ENCODE peak calls at places on chromosomes 6 and 20, in seven cellular contexts. H, J, P, Z, G, X and L are unnamed samples.

GRCh38 chr6:15500901-15501805 is 161.7 kb downstream of the DTNBP1 start:
- DNase-seq in H (no peak), J (no peak), P (no peak), Z (peak), G (no peak), X (no peak), L (no peak)

GRCh38 chr6:25301358-25301757 is 22.2 kb downstream of the CARMIL1 start:
- DNase-seq in H (no peak), J (no peak), P (no peak), Z (no peak), G (no peak), X (no peak), L (no peak)

GRCh38 chr20:51188941-51189340 is 166.0 kb upstream of the KCNG1 start:
- DNase-seq in H (no peak), J (no peak), P (no peak), Z (no peak), G (no peak), X (no peak), L (no peak)

GRCh38 chr6:31180500-31180899 is 10.0 kb upstream of the POU5F1 start:
- DNase-seq in H (peak), J (peak), P (peak), Z (no peak), G (no peak), X (peak), L (peak)

GRCh38 chr6:108348655-108349349 is 53.9 kb downstream of the AFG1L start:
- DNase-seq in H (no peak), J (no peak), P (no peak), Z (no peak), G (no peak), X (no peak), L (no peak)

GRCh38 chr6:158763440-158764187 is 55.6 kb downstream of the EZR start:
- DNase-seq in H (no peak), J (no peak), P (no peak), Z (no peak), G (no peak), X (no peak), L (no peak)

GRCh38 chr20:24694727-24695528 is 225.5 kb downstream of the SYNDIG1 start:
- DNase-seq in H (no peak), J (no peak), P (no peak), Z (no peak), G (no peak), X (no peak), L (no peak)

GRCh38 chr6:169250660-169251059 is 3.0 kb downstream of the THBS2 start:
- DNase-seq in H (peak), J (peak), P (no peak), Z (no peak), G (peak), X (peak), L (peak)

GRCh38 chr20:13028001-13028400 is 19.2 kb downstream of the SPTLC3 start:
- DNase-seq in H (peak), J (peak), P (no peak), Z (no peak), G (no peak), X (no peak), L (no peak)

GRCh38 chr20:63499333-63499969 is 568 bp upstream of the EEF1A2 start:
- DNase-seq in H (no peak), J (no peak), P (no peak), Z (no peak), G (no peak), X (no peak), L (peak)

GRCh38 chr6:85436939-85437495 is 12.9 kb upstream of the NT5E start:
- DNase-seq in H (no peak), J (no peak), P (no peak), Z (no peak), G (no peak), X (no peak), L (no peak)

GRCh38 chr20:61765871-61766654 is 299.6 kb downstream of the TAF4 start:
- DNase-seq in H (no peak), J (no peak), P (no peak), Z (no peak), G (no peak), X (no peak), L (peak)

GRCh38 chr6:54864272-54864671 is 17.7 kb downstream of the FAM83B start:
- DNase-seq in H (no peak), J (no peak), P (no peak), Z (no peak), G (no peak), X (no peak), L (no peak)

GRCh38 chr20:35304956-35305355 is 12.7 kb upstream of the FAM83C start:
- DNase-seq in H (no peak), J (no peak), P (no peak), Z (no peak), G (no peak), X (no peak), L (no peak)

GRCh38 chr20:19096847-19097246 is 115.6 kb upstream of the SLC24A3 start:
- DNase-seq in H (no peak), J (no peak), P (no peak), Z (no peak), G (no peak), X (no peak), L (no peak)

GRCh38 chr6:24991748-24992467 is 56.1 kb upstream of the RIPOR2 start:
- DNase-seq in H (peak), J (no peak), P (peak), Z (peak), G (no peak), X (no peak), L (peak)

GRCh38 chr20:371755-372542 is 8.6 kb upstream of the TRIB3 start:
- DNase-seq in H (peak), J (peak), P (no peak), Z (no peak), G (no peak), X (peak), L (peak)

DNA sequence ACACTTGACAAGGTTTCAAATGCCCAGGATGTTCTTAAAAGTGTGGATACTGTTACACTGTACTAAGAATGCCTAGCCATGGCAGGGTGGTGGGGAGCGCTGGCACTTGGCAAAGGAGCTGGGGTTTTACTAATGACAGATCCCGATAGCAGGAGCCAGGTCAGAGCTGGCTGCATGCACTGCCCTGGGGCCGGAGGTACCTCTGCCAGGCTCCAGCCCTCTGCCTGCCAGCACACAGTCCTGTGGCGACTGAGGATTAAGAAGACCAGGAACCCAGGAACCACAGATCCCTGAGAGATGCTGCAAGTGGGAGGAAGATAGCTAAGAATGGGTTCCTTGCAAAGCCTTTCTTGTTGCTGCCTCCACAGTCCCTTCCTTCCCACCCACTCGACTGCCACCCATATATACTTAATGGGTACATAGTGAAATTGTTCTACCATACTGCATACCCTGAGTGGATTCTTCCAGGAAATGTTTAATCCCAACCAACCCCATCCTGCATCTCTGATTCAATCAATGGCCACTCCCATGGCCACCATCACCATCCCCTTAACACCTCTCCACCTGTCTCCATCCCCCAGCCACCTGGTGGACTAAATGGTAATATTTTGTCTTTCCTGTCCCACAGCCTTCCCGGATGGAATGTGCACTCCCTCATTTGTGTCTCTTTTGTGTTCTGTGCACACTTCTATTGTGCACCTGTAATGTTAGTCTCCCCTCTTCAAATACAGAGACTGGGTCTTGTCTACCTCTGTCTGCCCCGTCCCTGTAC is 260.0 kb downstream of the ALDH8A1 start:
- DNase-seq in H (no peak), J (no peak), P (no peak), Z (no peak), G (no peak), X (no peak), L (no peak)
- TF ChIP-seq CTCF in H (no peak), J (no peak), P (no peak), Z (no peak), G (no peak), X (no peak), L (no peak)

GRCh38 chr6:104698979-104699378 is 160.7 kb downstream of the HACE1 start:
- DNase-seq in H (no peak), J (no peak), P (no peak), Z (no peak), G (no peak), X (no peak), L (no peak)
- TF ChIP-seq CTCF in H (no peak), J (no peak), P (peak), Z (no peak), G (no peak), X (no peak), L (no peak)

DNA sequence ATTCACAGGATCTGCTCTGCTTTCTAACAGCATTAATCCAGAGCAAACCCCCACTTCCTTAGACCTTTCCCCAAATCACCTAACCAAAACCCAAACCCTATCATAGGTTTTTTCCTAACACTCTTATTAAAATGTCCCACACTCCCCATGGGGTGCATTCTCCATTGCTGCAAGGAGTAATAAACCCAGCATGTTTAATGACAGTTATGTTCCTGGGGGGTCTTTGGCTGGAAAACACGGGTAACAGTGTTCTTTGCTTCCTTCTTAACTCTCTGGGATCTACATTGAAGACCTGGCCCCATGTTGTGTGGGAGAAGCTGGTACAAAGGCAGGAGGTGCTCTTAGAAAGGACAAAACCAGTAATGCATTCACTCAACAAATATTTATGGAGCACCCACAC is 16.1 kb downstream of the TRIM31 start:
- DNase-seq in H (no peak), J (no peak), P (no peak), Z (no peak), G (no peak), X (no peak), L (no peak)
- TF ChIP-seq CTCF in H (no peak), J (no peak), P (no peak), Z (no peak), G (no peak), X (no peak), L (no peak)

DNA sequence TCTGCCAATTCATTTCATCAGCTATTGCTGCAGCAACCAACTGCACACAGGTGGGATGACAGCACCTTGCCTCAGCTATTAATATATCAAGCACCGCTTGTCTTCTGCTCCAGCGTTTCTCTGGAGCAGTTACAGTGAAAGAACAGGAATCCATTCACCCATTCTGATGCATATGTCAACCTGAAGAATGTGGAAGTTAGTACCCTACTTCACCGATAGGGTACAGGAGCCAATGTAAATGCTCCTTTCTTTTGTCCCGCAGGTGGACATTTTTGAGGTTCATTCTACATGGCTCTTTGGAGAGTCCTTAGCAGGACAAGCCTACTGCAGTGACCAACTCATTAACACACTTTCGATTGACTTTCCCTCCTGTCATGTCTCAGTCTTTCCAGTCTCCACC is 139.9 kb upstream of the PRND start:
- DNase-seq in H (no peak), J (no peak), P (no peak), Z (no peak), G (no peak), X (no peak), L (no peak)
- TF ChIP-seq CTCF in H (no peak), J (peak), P (no peak), Z (peak), G (no peak), X (no peak), L (no peak)

GRCh38 chr6:33001685-33002084 is 7.7 kb downstream of the HLA-DOA start:
- DNase-seq in H (no peak), J (no peak), P (no peak), Z (no peak), G (no peak), X (no peak), L (no peak)

GRCh38 chr6:33004940-33005339 is 4.5 kb downstream of the HLA-DOA start:
- DNase-seq in H (no peak), J (no peak), P (no peak), Z (no peak), G (no peak), X (no peak), L (no peak)

GRCh38 chr6:32995448-32995847 is 13.9 kb downstream of the HLA-DOA start:
- DNase-seq in H (no peak), J (no peak), P (no peak), Z (no peak), G (no peak), X (no peak), L (no peak)

DNA sequence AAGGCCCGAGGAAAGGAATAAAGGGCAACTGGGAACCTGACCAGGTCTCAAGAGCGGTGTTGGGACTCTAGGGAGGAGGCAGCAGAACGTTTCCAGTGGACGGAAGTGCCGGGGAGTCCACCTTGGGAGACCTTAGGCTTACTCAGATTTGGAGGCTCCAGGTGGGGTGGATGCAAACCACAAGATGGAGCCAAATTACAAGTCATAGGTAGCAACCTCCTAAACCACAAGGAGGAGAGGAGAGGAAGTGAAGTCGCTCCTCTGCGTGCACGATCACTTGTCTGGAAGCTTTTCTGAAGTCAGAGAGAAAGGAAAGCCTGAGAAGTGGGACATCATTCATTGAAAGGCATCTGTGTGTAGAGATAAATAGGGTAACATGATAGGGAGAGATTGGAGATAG is 9.3 kb downstream of the HLA-DOA start:
- DNase-seq in H (peak), J (no peak), P (peak), Z (no peak), G (no peak), X (no peak), L (peak)
- TF ChIP-seq CTCF in H (peak), J (no peak), P (peak), Z (no peak), G (peak), X (no peak), L (peak)

DNA sequence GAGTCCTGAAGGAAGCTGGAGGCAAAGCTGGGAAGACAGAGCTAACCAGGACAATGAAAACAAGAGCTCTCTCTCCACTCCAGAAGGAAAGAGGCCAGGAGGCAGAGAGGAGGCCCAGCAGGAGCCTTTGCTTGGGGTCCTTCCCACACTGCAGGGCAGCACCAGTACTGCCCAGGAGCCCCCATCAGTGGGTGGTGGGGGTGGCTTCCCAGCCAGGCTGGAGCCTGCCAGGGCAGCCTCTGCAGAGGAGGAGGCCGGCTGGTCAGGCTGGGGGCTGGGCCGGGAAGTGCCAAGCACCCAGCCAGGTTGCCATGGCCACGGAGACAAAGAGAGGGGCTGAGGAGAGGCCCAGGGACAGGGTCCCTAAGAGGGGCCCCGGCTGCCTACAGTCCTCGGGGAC is 33.4 kb downstream of the PREX1 start:
- DNase-seq in H (no peak), J (no peak), P (no peak), Z (peak), G (no peak), X (no peak), L (no peak)
- TF ChIP-seq CTCF in H (no peak), J (no peak), P (no peak), Z (no peak), G (no peak), X (no peak), L (no peak)

GRCh38 chr20:31721408-31722332 is 998 bp downstream of the BCL2L1 start:
- DNase-seq in H (no peak), J (no peak), P (peak), Z (no peak), G (no peak), X (no peak), L (no peak)

GRCh38 chr20:31720486-31721407 is 1.9 kb downstream of the BCL2L1 start:
- DNase-seq in H (no peak), J (no peak), P (peak), Z (no peak), G (no peak), X (no peak), L (no peak)

GRCh38 chr20:31719644-31720485 is 2.8 kb downstream of the BCL2L1 start:
- DNase-seq in H (peak), J (no peak), P (no peak), Z (peak), G (peak), X (no peak), L (peak)

GRCh38 chr20:31722388-31723281 is at the start of gene BCL2L1:
- DNase-seq in H (peak), J (peak), P (peak), Z (peak), G (no peak), X (peak), L (peak)

GRCh38 chr20:31723282-31724078 is 812 bp upstream of the BCL2L1 start:
- DNase-seq in H (peak), J (peak), P (peak), Z (peak), G (peak), X (peak), L (peak)
- TF ChIP-seq CTCF in H (peak), J (peak), P (peak), Z (peak), G (peak), X (peak), L (peak)

DNA sequence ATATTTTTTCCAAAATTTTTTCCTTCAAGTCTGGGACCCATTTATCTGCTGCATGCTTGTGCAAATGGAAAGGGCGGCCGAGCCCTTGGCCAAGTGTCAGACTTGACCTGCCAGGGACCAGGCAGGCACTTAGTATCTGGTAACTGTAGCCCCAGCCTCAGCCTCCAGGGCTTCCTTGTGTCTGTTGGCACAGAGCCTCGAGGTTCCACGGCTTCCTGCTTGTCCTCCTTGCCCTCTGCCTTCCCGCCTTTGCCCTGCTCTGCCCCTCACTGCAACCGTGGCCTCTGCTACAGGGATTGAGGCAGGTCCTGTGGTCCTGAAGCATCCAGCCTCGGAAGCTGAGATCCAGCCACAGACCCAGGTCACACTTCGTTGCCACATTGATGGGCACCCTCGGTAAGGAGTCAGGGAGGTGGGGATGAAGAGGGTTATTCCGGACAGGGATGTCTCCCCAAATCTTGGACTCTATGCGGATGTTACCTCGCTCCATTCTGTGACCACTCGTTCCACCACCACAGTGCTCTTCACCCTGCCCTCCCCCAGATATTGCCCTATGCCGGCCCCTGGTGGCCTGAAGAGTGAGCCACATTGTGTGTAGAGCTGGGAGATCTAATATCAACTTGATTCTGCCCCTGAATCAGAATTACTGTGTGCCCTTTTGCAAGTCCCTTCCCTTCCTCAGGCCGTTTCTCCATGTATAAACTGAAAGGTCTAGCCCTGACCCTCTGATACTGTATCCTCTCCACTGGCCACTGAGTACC is 41.5 kb upstream of the SRF start:
- DNase-seq in H (peak), J (peak), P (peak), Z (peak), G (no peak), X (peak), L (peak)
- TF ChIP-seq CTCF in H (peak), J (peak), P (no peak), Z (peak), G (peak), X (peak), L (peak)

GRCh38 chr6:151670116-151670515 is 137.4 kb upstream of the ESR1 start:
- DNase-seq in H (no peak), J (no peak), P (no peak), Z (no peak), G (no peak), X (no peak), L (no peak)

GRCh38 chr6:151669208-151669560 is 138.3 kb upstream of the ESR1 start:
- DNase-seq in H (no peak), J (no peak), P (no peak), Z (no peak), G (no peak), X (no peak), L (no peak)

GRCh38 chr6:151666526-151666925 is 141.0 kb upstream of the ESR1 start:
- DNase-seq in H (no peak), J (no peak), P (no peak), Z (no peak), G (no peak), X (no peak), L (no peak)

GRCh38 chr6:151674578-151674977 is 132.9 kb upstream of the ESR1 start:
- DNase-seq in H (no peak), J (no peak), P (no peak), Z (no peak), G (no peak), X (no peak), L (no peak)

DNA sequence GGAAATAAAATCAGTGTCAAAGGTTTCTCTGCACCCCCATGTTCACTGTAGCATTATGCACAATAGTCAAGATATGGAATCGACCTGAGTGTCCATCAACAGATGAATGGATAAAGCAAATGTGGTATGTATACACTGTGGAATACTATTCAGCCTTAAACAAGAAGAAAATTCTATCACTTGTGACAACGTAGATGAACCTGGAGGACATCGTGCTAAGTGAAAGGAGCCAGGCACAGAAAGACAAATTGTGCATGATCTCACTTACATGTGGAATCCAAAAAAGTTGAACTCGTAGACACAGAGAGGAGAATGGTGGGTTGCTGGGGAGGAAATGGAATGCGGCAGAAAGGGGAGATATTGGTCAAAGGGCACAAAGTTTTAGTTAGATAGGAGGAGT is 136.3 kb upstream of the ESR1 start:
- DNase-seq in H (no peak), J (no peak), P (no peak), Z (no peak), G (no peak), X (no peak), L (no peak)
- TF ChIP-seq CTCF in H (no peak), J (no peak), P (no peak), Z (no peak), G (no peak), X (no peak), L (no peak)